ENCODE peak calls at places on chromosomes 1 and 21, in ten cellular contexts. S, D, N, Q, J, M, B, O, C and Z are unnamed samples.

GRCh38 chr1:198681831-198682756 is 43.3 kb downstream of the PTPRC start:
- DNase-seq in S (peak), D (peak), N (peak), Q (no peak), J (peak), M (peak), B (no peak), O (peak), C (peak), Z (no peak)

GRCh38 chr21:41768371-41769042 is 1.7 kb upstream of the RIPK4 start:
- DNase-seq in S (peak), D (peak), N (no peak), Q (peak), J (peak), M (no peak), B (no peak), O (no peak), C (no peak), Z (no peak)

GRCh38 chr1:101111461-101111860 is 85.9 kb upstream of the DPH5 start:
- DNase-seq in S (no peak), D (no peak), N (no peak), Q (no peak), J (no peak), M (no peak), B (no peak), O (no peak), C (no peak), Z (no peak)

GRCh38 chr1:205565799-205566198 is 61.3 kb downstream of the CDK18 start:
- DNase-seq in S (no peak), D (no peak), N (no peak), Q (no peak), J (no peak), M (peak), B (no peak), O (no peak), C (no peak), Z (no peak)

GRCh38 chr1:224696891-224697765 is 81.0 kb downstream of the CNIH3 start:
- DNase-seq in S (peak), D (peak), N (no peak), Q (peak), J (peak), M (no peak), B (no peak), O (no peak), C (no peak), Z (no peak)

GRCh38 chr1:98761238-98761637 is 99.7 kb downstream of the SNX7 start:
- DNase-seq in S (no peak), D (no peak), N (peak), Q (peak), J (no peak), M (no peak), B (no peak), O (no peak), C (no peak), Z (no peak)

GRCh38 chr1:119621714-119622113 is 26.4 kb downstream of the ZNF697 start:
- DNase-seq in S (no peak), D (no peak), N (no peak), Q (no peak), J (no peak), M (no peak), B (no peak), O (no peak), C (no peak), Z (no peak)

GRCh38 chr1:161439280-161440232 is 65.7 kb upstream of the FCGR2A start:
- DNase-seq in S (no peak), D (peak), N (no peak), Q (no peak), J (peak), M (no peak), B (no peak), O (peak), C (peak), Z (peak)